ENCODE peak calls at places on chromosomes 1 and 21, in four cellular contexts. One of them, this sample, is unnamed.

GRCh38 chr21:33558777-33559421 is 16.1 kb downstream of the SON start:
- DNase-seq in HepG2: no peak
- DNase-seq in GM12878: no peak
- DNase-seq in K562: no peak
- DNase-seq in this sample: no peak

GRCh38 chr1:26028490-26028980 is 7.0 kb downstream of the EXTL1 start:
- DNase-seq in GM12878: no peak
- DNase-seq in HepG2: peak
- DNase-seq in K562: no peak
- DNase-seq in this sample: no peak

GRCh38 chr21:35026617-35027557 is 22.2 kb downstream of the RUNX1 start:
- DNase-seq in GM12878: no peak
- DNase-seq in K562: peak
- DNase-seq in HepG2: peak
- DNase-seq in this sample: no peak

GRCh38 chr1:114344656-114345055 is 166.3 kb downstream of the TRIM33 start:
- DNase-seq in K562: no peak
- DNase-seq in HepG2: no peak
- DNase-seq in GM12878: no peak
- DNase-seq in this sample: no peak

GRCh38 chr1:86887479-86888162 is 26.3 kb downstream of the SELENOF start:
- DNase-seq in K562: no peak
- DNase-seq in GM12878: no peak
- DNase-seq in HepG2: no peak
- DNase-seq in this sample: no peak

GRCh38 chr1:64192290-64192689 is 11.1 kb upstream of the UBE2U start:
- DNase-seq in K562: no peak
- DNase-seq in HepG2: no peak
- DNase-seq in GM12878: no peak
- DNase-seq in this sample: no peak

GRCh38 chr21:36463204-36463603 is 16.7 kb downstream of the CLDN14 start:
- DNase-seq in GM12878: no peak
- DNase-seq in HepG2: no peak
- DNase-seq in K562: no peak
- DNase-seq in this sample: no peak

GRCh38 chr1:225329041-225329440 is 98.8 kb downstream of the LBR start:
- DNase-seq in GM12878: no peak
- DNase-seq in K562: no peak
- DNase-seq in HepG2: peak
- DNase-seq in this sample: no peak

GRCh38 chr1:64923294-64923718 is 43.0 kb downstream of the JAK1 start:
- DNase-seq in GM12878: no peak
- DNase-seq in K562: no peak
- DNase-seq in HepG2: no peak
- DNase-seq in this sample: no peak

GRCh38 chr1:162997499-162998285 is 71.5 kb upstream of the RGS4 start:
- DNase-seq in K562: no peak
- DNase-seq in HepG2: no peak
- DNase-seq in GM12878: no peak
- DNase-seq in this sample: no peak

GRCh38 chr1:225881081-225882007 is 836 bp downstream of the TMEM63A start:
- DNase-seq in K562: peak
- DNase-seq in HepG2: peak
- DNase-seq in GM12878: no peak
- DNase-seq in this sample: no peak

GRCh38 chr1:3481836-3482589 is 27.5 kb downstream of the ARHGEF16 start:
- DNase-seq in K562: no peak
- DNase-seq in HepG2: no peak
- DNase-seq in GM12878: no peak
- DNase-seq in this sample: peak

GRCh38 chr1:30645807-30646206 is 77.6 kb downstream of the MATN1 start:
- DNase-seq in GM12878: no peak
- DNase-seq in HepG2: no peak
- DNase-seq in K562: no peak
- DNase-seq in this sample: no peak

GRCh38 chr1:3018051-3018471 is 3.2 kb upstream of the ACTRT2 start:
- DNase-seq in K562: no peak
- DNase-seq in HepG2: no peak
- DNase-seq in GM12878: no peak
- DNase-seq in this sample: no peak

GRCh38 chr1:23582820-23583219 is 23.5 kb upstream of the ID3 start:
- DNase-seq in GM12878: no peak
- DNase-seq in K562: no peak
- DNase-seq in HepG2: no peak
- DNase-seq in this sample: no peak

GRCh38 chr1:185971688-185972087 is 237.5 kb downstream of the HMCN1 start:
- DNase-seq in HepG2: no peak
- DNase-seq in GM12878: no peak
- DNase-seq in K562: no peak
- DNase-seq in this sample: no peak

GRCh38 chr1:200626853-200627534 is 6.4 kb upstream of the KIF14 start:
- DNase-seq in HepG2: no peak
- DNase-seq in K562: no peak
- DNase-seq in GM12878: no peak
- DNase-seq in this sample: no peak

GRCh38 chr21:42332557-42332956 is 17.3 kb upstream of the TFF3 start:
- DNase-seq in GM12878: no peak
- DNase-seq in K562: no peak
- DNase-seq in HepG2: no peak
- DNase-seq in this sample: no peak

GRCh38 chr1:40637617-40638016 is 27.9 kb downstream of the RIMS3 start:
- DNase-seq in K562: no peak
- DNase-seq in GM12878: no peak
- DNase-seq in HepG2: no peak
- DNase-seq in this sample: no peak

GRCh38 chr1:110513511-110513910 is 5.5 kb downstream of the KCNA10 start:
- DNase-seq in HepG2: no peak
- DNase-seq in K562: no peak
- DNase-seq in GM12878: no peak
- DNase-seq in this sample: no peak

GRCh38 chr1:44036409-44037111 is 5.3 kb upstream of the SLC6A9 start:
- DNase-seq in K562: peak
- DNase-seq in HepG2: peak
- DNase-seq in GM12878: no peak
- DNase-seq in this sample: peak

GRCh38 chr1:230979389-230979716 is 459 bp downstream of the ARV1 start:
- DNase-seq in GM12878: no peak
- DNase-seq in HepG2: no peak
- DNase-seq in K562: no peak
- DNase-seq in this sample: no peak

GRCh38 chr1:19140465-19140864 is 69.6 kb downstream of the UBR4 start:
- DNase-seq in HepG2: no peak
- DNase-seq in K562: no peak
- DNase-seq in GM12878: no peak
- DNase-seq in this sample: no peak

GRCh38 chr1:201826830-201827229 is 2.1 kb upstream of the IPO9 start:
- DNase-seq in GM12878: no peak
- DNase-seq in HepG2: no peak
- DNase-seq in K562: peak
- DNase-seq in this sample: no peak

GRCh38 chr21:24470852-24471251 is 1136.4 kb downstream of the MRPL39 start:
- DNase-seq in GM12878: no peak
- DNase-seq in K562: no peak
- DNase-seq in HepG2: no peak
- DNase-seq in this sample: no peak

GRCh38 chr1:63630238-63630637 is 37.0 kb downstream of the PGM1 start:
- DNase-seq in GM12878: no peak
- DNase-seq in K562: no peak
- DNase-seq in HepG2: no peak
- DNase-seq in this sample: no peak

GRCh38 chr1:59971464-59971911 is 44.9 kb upstream of the CYP2J2 start:
- DNase-seq in K562: peak
- DNase-seq in GM12878: no peak
- DNase-seq in HepG2: peak
- DNase-seq in this sample: peak

GRCh38 chr1:246527402-246528088 is 20.5 kb upstream of the SMYD3 start:
- DNase-seq in HepG2: no peak
- DNase-seq in K562: no peak
- DNase-seq in GM12878: no peak
- DNase-seq in this sample: no peak

GRCh38 chr1:42922687-42923366 is 35.8 kb downstream of the SLC2A1 start:
- DNase-seq in GM12878: peak
- DNase-seq in HepG2: peak
- DNase-seq in K562: peak
- DNase-seq in this sample: peak

GRCh38 chr21:45074048-45074817 is at the start of gene ADARB1:
- DNase-seq in GM12878: no peak
- DNase-seq in K562: peak
- DNase-seq in HepG2: peak
- DNase-seq in this sample: peak

GRCh38 chr1:55447488-55447887 is 232.3 kb upstream of the USP24 start:
- DNase-seq in HepG2: peak
- DNase-seq in GM12878: no peak
- DNase-seq in K562: no peak
- DNase-seq in this sample: peak

GRCh38 chr1:93206567-93206954 is 26.0 kb downstream of the CCDC18 start:
- DNase-seq in K562: no peak
- DNase-seq in HepG2: no peak
- DNase-seq in GM12878: no peak
- DNase-seq in this sample: no peak

GRCh38 chr1:7287013-7287412 is 484.1 kb upstream of the VAMP3 start:
- DNase-seq in HepG2: no peak
- DNase-seq in GM12878: no peak
- DNase-seq in K562: no peak
- DNase-seq in this sample: no peak

GRCh38 chr1:7290971-7291970 is 479.8 kb upstream of the VAMP3 start:
- DNase-seq in K562: no peak
- DNase-seq in GM12878: no peak
- DNase-seq in HepG2: no peak
- DNase-seq in this sample: no peak

GRCh38 chr1:7292033-7292681 is 478.9 kb upstream of the VAMP3 start:
- DNase-seq in K562: no peak
- DNase-seq in GM12878: no peak
- DNase-seq in HepG2: no peak
- DNase-seq in this sample: no peak

GRCh38 chr1:7288992-7289391 is 482.1 kb upstream of the VAMP3 start:
- DNase-seq in GM12878: no peak
- DNase-seq in K562: no peak
- DNase-seq in HepG2: no peak
- DNase-seq in this sample: no peak

DNA sequence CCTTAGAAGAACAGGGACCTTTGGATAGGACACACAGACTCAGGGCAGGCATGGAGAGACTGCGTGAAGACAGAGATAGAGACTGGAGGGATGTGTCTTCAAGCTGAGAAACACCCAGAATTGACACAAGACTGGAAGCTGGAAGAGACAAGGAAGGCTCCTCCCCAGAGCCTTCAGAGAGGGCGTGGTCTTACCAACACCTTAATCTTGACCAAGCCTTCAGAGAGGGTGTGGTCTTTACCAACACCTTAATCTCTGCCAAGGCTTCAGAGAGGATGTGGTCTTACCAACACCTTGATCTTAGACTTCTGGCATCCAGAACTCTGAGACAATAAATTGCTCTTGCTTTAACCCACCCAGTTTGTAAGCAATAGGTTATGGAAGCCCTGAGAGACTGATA is 481.4 kb upstream of the VAMP3 start:
- DNase-seq in GM12878: no peak
- DNase-seq in K562: no peak
- DNase-seq in HepG2: no peak
- DNase-seq in this sample: no peak
- TF ChIP-seq BHLHE40 in GM12878: no peak
- TF ChIP-seq BHLHE40 in K562: no peak
- TF ChIP-seq BHLHE40 in HepG2: no peak
- TF ChIP-seq BHLHE40 in this sample: no peak

DNA sequence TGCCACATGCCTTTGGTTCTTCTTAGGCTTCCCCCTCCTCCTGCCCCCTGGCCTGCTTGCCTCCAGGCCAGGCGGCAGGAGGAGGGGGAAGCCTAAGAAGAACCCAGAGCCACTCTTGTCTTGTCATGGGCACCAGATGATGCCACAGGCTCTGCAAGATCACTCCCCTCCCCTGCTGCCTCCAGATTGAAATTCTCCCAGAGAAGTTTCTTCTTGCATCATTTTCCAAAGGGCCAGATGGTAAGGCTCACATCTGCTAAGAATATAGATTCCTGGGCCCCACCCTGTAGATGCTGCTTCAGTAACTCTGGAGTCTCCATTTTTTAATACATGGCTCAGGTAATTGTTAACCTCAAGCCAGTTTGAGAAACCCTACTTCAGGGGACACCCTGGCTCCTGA is 60.8 kb downstream of the FAM163A start:
- DNase-seq in GM12878: no peak
- DNase-seq in HepG2: no peak
- DNase-seq in K562: no peak
- DNase-seq in this sample: no peak
- TF ChIP-seq POLR2AphosphoS2 in GM12878: no peak
- TF ChIP-seq POLR2AphosphoS2 in HepG2: no peak
- TF ChIP-seq POLR2AphosphoS2 in K562: no peak
- TF ChIP-seq POLR2AphosphoS2 in this sample: no peak

DNA sequence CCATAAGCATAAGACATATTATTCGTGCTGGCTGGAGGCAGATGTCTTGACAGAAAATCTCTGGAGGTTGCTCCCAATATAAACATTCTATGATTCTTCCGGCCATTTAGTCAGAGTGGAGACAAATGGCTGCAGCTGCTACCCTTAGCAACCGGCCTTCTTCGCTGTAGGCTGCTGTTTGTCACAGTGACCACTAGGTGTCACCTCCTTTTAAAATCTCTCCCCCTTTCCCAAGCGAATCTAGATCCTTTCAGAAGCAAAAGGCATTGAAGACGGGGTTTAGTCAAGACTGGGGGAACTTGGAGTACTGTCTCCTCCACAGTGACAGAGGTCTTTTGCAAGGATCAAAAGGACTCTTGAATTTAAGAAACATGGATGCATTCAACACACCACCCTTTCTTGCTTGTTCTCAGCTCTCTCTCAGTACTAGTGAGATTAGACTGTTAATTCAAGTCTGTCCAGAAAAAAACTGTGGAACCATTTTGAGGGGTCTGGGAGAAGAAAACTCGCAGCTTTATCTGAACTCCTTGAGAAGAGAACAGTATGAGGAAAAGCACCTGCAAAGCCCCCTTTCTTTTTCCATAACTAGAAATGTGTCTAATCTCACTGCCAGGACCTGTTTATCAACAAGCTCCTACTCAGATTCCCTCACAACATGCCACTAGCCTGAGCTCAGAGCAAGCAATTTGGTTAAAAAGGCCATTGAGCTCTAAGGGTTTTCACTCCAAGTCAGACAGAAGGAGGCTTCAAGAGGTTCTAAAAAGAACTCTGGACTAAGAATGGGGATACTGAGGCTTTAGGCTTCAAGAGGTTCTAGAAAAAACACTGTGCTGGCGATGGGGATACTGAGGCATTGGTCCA is 408.3 kb upstream of the PLXNA2 start:
- DNase-seq in HepG2: peak
- DNase-seq in K562: peak
- DNase-seq in GM12878: peak
- DNase-seq in this sample: peak
- TF ChIP-seq CTCF in HepG2: peak
- TF ChIP-seq CTCF in K562: peak
- TF ChIP-seq CTCF in GM12878: peak
- TF ChIP-seq CTCF in this sample: peak

DNA sequence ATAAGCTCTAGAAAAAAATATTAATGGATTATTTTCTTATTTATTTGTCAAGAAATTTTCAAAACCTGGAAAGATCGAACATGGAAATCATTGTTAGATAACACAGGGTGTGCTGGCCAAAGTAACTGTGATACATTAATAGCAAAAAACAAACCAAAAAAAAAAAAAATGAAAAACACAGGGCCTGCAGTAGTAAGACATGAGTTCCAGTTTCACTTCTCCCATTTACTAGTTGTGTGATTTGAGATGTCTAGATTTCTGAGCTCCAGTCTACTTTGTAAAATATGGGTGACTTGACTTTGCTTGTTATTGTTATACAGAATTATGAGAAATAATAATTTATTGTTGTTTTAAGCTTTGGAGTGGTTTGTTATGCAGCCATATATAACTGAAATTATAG is 13.6 kb downstream of the FAM177B start:
- DNase-seq in HepG2: no peak
- DNase-seq in K562: no peak
- DNase-seq in GM12878: no peak
- DNase-seq in this sample: no peak
- TF ChIP-seq BHLHE40 in HepG2: no peak
- TF ChIP-seq BHLHE40 in K562: no peak
- TF ChIP-seq BHLHE40 in GM12878: no peak
- TF ChIP-seq BHLHE40 in this sample: no peak

This sample was measured in A549.